ENCODE peak calls at places on chromosomes 5 and 9, in seven cellular contexts. X is activated CD4-positive, alpha-beta T cell treated with anti-CD3 and anti-CD28 coated beads for 4 hours; V is HuH-7; O is lower leg skin; I is T follicular helper cell; N is SIG-M5; T is GM12865. U is an unnamed sample.
A peak's percentile ranks its signal among the peaks of the same experiment; 100 is the strongest.

GRCh38 chr9:92432350-92432749 is 8.1 kb upstream of the OMD start:
- DNase-seq in X (no peak), V (no peak), O (no peak), I (no peak), N (no peak), T (no peak), U (no peak)

GRCh38 chr9:71677209-71677608 is 91.1 kb downstream of the CEMIP2 start:
- DNase-seq in X (no peak), V (no peak), O (no peak), I (no peak), N (no peak), T (no peak), U (no peak)

GRCh38 chr5:62093981-62094380 is 212.0 kb upstream of the KIF2A start:
- DNase-seq in X (no peak), V (peak; percentile 11), O (no peak), I (no peak), N (no peak), T (peak; percentile 2), U (no peak)

GRCh38 chr5:79416499-79416898 is 97.4 kb downstream of the HOMER1 start:
- DNase-seq in X (no peak), V (no peak), O (no peak), I (no peak), N (peak; percentile 84), T (peak; percentile 73), U (no peak)

GRCh38 chr9:134185536-134186011 is 21.2 kb upstream of the RNU6ATAC start:
- DNase-seq in X (no peak), V (no peak), O (no peak), I (no peak), N (no peak), T (peak; percentile 36), U (no peak)

GRCh38 chr5:96821260-96821916 is 13.6 kb upstream of the ERAP1 start:
- DNase-seq in X (no peak), V (no peak), O (no peak), I (no peak), N (no peak), T (no peak), U (no peak)

GRCh38 chr5:149256451-149256850 is 15.2 kb upstream of the AFAP1L1 start:
- DNase-seq in X (no peak), V (no peak), O (no peak), I (no peak), N (no peak), T (no peak), U (no peak)

GRCh38 chr5:137923856-137924255 is 34.6 kb downstream of the PKD2L2 start:
- DNase-seq in X (no peak), V (no peak), O (no peak), I (no peak), N (no peak), T (no peak), U (no peak)

GRCh38 chr9:18238254-18238653 is 235.7 kb upstream of the ADAMTSL1 start:
- DNase-seq in X (no peak), V (no peak), O (no peak), I (no peak), N (no peak), T (no peak), U (no peak)

GRCh38 chr9:81470864-81471263 is 218.5 kb downstream of the TLE1 start:
- DNase-seq in X (no peak), V (no peak), O (no peak), I (no peak), N (no peak), T (no peak), U (no peak)

GRCh38 chr5:77128411-77129061 is 41.5 kb upstream of the ZBED3 start:
- DNase-seq in X (no peak), V (no peak), O (no peak), I (no peak), N (no peak), T (no peak), U (no peak)

U was measured in activated gamma-delta T cell.